ENCODE peak calls at places on chromosomes 6 and 20, in six cellular contexts. L is endodermal cell, A is Peyer's patch, G is RWPE1, W is breast epithelium, K is A549. B is an unnamed sample.
A peak's percentile ranks its signal among the peaks of the same experiment; 100 is the strongest.

GRCh38 chr6:88605271-88605670 is 358.1 kb downstream of the RNGTT start:
- DNase-seq in G (no peak), W (no peak), K (no peak), L (no peak), A (no peak), B (no peak)

GRCh38 chr6:43799671-43800623 is 29.9 kb downstream of the VEGFA start:
- DNase-seq in A (no peak), G (no peak), L (no peak), K (no peak), W (no peak), B (no peak)

GRCh38 chr6:53112871-53113270 is 35.8 kb downstream of the GCM1 start:
- DNase-seq in W (no peak), L (no peak), A (no peak), G (peak; percentile 55), K (no peak), B (no peak)

GRCh38 chr20:14207591-14207990 is 129.8 kb downstream of the FLRT3 start:
- DNase-seq in A (no peak), W (no peak), L (no peak), K (no peak), G (no peak), B (no peak)

GRCh38 chr6:19463250-19463649 is 373.9 kb upstream of the ID4 start:
- DNase-seq in L (no peak), G (no peak), K (no peak), W (peak; percentile 19), A (no peak), B (no peak)

GRCh38 chr6:113694278-113695077 is 162.7 kb upstream of the MARCKS start:
- DNase-seq in L (no peak), K (peak; percentile 18), W (no peak), G (no peak), A (no peak), B (no peak)

GRCh38 chr20:35866446-35867202 is 87.7 kb downstream of the SCAND1 start:
- DNase-seq in L (no peak), G (no peak), W (no peak), K (no peak), A (no peak), B (no peak)

GRCh38 chr6:36095497-36096391 is 34.6 kb upstream of the MAPK13 start:
- DNase-seq in L (no peak), G (no peak), K (no peak), W (no peak), A (no peak), B (no peak)

GRCh38 chr20:54345301-54345724 is 130.1 kb upstream of the DOK5 start:
- DNase-seq in W (no peak), K (peak; percentile 24), G (peak; percentile 75), L (no peak), A (no peak), B (no peak)

GRCh38 chr6:132391391-132392291 is 9.6 kb downstream of the MOXD1 start:
- DNase-seq in A (no peak), K (no peak), W (peak; percentile 20), G (peak; percentile 19), L (no peak), B (no peak)

GRCh38 chr6:52215787-52216186 is 28.5 kb downstream of the IL17F start:
- DNase-seq in L (no peak), W (no peak), K (no peak), A (no peak), G (no peak), B (no peak)

GRCh38 chr6:145583753-145584152 is 151.6 kb downstream of the EPM2A start:
- DNase-seq in G (no peak), K (no peak), W (no peak), A (no peak), L (no peak), B (no peak)

GRCh38 chr20:53839423-53840176 is 230.8 kb downstream of the BCAS1 start:
- DNase-seq in W (peak; percentile 39), G (no peak), L (no peak), K (no peak), A (peak; percentile 83), B (peak; percentile 80)

GRCh38 chr6:132132911-132133639 is 181.9 kb upstream of the CCN2 start:
- DNase-seq in L (no peak), G (no peak), W (no peak), A (no peak), K (no peak), B (no peak)

GRCh38 chr6:73263570-73263909 is 544 bp upstream of the KHDC1 start:
- DNase-seq in G (no peak), K (no peak), L (no peak), A (no peak), W (no peak), B (no peak)

GRCh38 chr20:7375905-7376304 is 564.4 kb downstream of the HAO1 start:
- DNase-seq in W (no peak), L (no peak), G (peak; percentile 21), K (no peak), A (no peak), B (no peak)

GRCh38 chr20:11047559-11047958 is 373.8 kb upstream of the JAG1 start:
- DNase-seq in G (peak; percentile 38), A (no peak), W (no peak), L (no peak), K (no peak), B (no peak)

GRCh38 chr6:160750276-160750689 is 48.2 kb downstream of the PLG start:
- DNase-seq in A (no peak), W (no peak), K (no peak), G (peak; percentile 29), L (peak; percentile 90), B (no peak)

GRCh38 chr6:10312445-10312844 is 102.4 kb downstream of the TFAP2A start:
- DNase-seq in W (no peak), L (no peak), A (no peak), K (no peak), G (no peak), B (no peak)

GRCh38 chr6:26240981-26241770 is 123.8 kb upstream of the BTN3A2 start:
- DNase-seq in W (no peak), A (no peak), L (peak; percentile 54), G (no peak), K (no peak), B (no peak)

GRCh38 chr6:119323926-119324325 is 25.6 kb downstream of the MAN1A1 start:
- DNase-seq in A (no peak), W (no peak), G (no peak), L (no peak), K (no peak), B (no peak)

GRCh38 chr6:167005350-167006159 is 6.4 kb downstream of the CEP43 start:
- DNase-seq in W (no peak), K (no peak), G (no peak), A (no peak), L (no peak), B (peak; percentile 63)

GRCh38 chr6:139777202-139777970 is 402.9 kb upstream of the CITED2 start:
- DNase-seq in W (no peak), G (no peak), K (no peak), A (no peak), L (no peak), B (no peak)

GRCh38 chr20:23062632-23063031 is 13.2 kb upstream of the THBD start:
- DNase-seq in G (no peak), W (no peak), A (no peak), K (no peak), L (no peak), B (no peak)

GRCh38 chr20:23060629-23061028 is 11.2 kb upstream of the THBD start:
- DNase-seq in A (no peak), K (no peak), L (no peak), G (no peak), W (no peak), B (no peak)

GRCh38 chr20:23063573-23063972 is 14.1 kb upstream of the THBD start:
- DNase-seq in A (no peak), W (no peak), K (no peak), G (no peak), L (no peak), B (no peak)

GRCh38 chr20:23061262-23061661 is 11.8 kb upstream of the THBD start:
- DNase-seq in K (no peak), A (no peak), L (no peak), W (no peak), G (no peak), B (no peak)

GRCh38 chr20:23061713-23062561 is 12.5 kb upstream of the THBD start:
- DNase-seq in G (peak; percentile 52), W (no peak), L (peak; percentile 75), K (peak; percentile 67), A (no peak), B (no peak)
- TF ChIP-seq CTCF in G (peak; percentile 25), W (no peak), L (peak; percentile 77), K (peak; percentile 43), A (no peak), B (no peak)

GRCh38 chr6:106254636-106255035 is 70.9 kb downstream of the ATG5 start:
- DNase-seq in W (no peak), L (no peak), G (peak; percentile 19), K (no peak), A (no peak), B (no peak)
- H3K27ac ChIP-seq in W (no peak overlapping the region), L (no peak overlapping the region), G (no peak overlapping the region), K (peak overlapping the region; percentile 38), A (no peak overlapping the region), B (no peak overlapping the region)

GRCh38 chr20:24573557-24573956 is 104.1 kb downstream of the SYNDIG1 start:
- DNase-seq in W (no peak), G (no peak), A (no peak), L (no peak), K (no peak), B (no peak)

GRCh38 chr20:24576447-24576846 is 107.0 kb downstream of the SYNDIG1 start:
- DNase-seq in A (no peak), K (no peak), G (no peak), W (no peak), L (no peak), B (no peak)

GRCh38 chr20:24575811-24576210 is 106.4 kb downstream of the SYNDIG1 start:
- DNase-seq in K (no peak), A (no peak), W (no peak), G (no peak), L (no peak), B (no peak)

GRCh38 chr20:24572862-24573261 is 103.4 kb downstream of the SYNDIG1 start:
- DNase-seq in K (no peak), L (no peak), G (no peak), A (no peak), W (no peak), B (no peak)

GRCh38 chr20:24574307-24574706 is 104.9 kb downstream of the SYNDIG1 start:
- DNase-seq in G (no peak), L (no peak), K (no peak), A (no peak), W (no peak), B (no peak)
- TF ChIP-seq CTCF in G (no peak), L (no peak), K (no peak), A (no peak), W (no peak), B (no peak)

DNA sequence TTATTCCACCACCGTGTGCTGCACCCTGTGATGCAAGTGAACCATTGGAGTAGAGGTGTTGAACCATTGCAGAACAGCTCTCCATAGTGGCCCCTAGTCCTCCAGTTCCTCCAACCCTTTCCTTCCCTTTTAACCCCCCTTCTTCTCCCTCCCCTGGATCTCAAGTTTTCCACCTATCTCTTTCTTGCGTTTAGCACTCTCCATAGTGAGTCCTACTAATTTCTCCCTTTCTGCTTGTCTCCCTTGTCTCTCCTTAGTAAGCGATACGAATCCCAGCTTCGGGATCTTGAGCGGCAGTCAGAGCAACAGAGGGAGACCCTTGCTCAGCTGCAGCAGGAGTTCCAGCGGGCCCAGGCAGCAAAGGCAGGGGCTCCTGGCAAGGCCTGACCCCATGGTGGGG is 1.1 kb downstream of the PFDN6 start:
- DNase-seq in L (no peak), K (no peak), A (no peak), W (no peak), G (no peak), B (no peak)
- H3K27ac ChIP-seq in L (no peak overlapping the region), K (peak overlapping the region; percentile 91), A (no peak overlapping the region), W (no peak overlapping the region), G (peak overlapping the region; percentile 76), B (no peak overlapping the region)

GRCh38 chr20:38217791-38218565 is 42.6 kb downstream of the KIAA1755 start:
- DNase-seq in G (peak; percentile 99), W (no peak), K (peak; percentile 92), L (peak; percentile 86), A (no peak), B (no peak)
- TF ChIP-seq CTCF in G (no peak), W (no peak), K (no peak), L (no peak), A (no peak), B (no peak)